ENCODE peak calls at places on chromosomes 12 and 14, in six cellular contexts. F is heart left ventricle, P is PC-9, R is fibroblast of the aortic adventitia, H is left ventricle myocardium inferior, Z is AG04449. U is an unnamed sample.

GRCh38 chr14:103314496-103315277 is 19.4 kb upstream of the EIF5 start:
- DNase-seq in R (no peak), F (no peak), P (no peak), Z (no peak), H (no peak), U (no peak)

GRCh38 chr12:107632246-107632645 is 53.4 kb upstream of the PWP1 start:
- DNase-seq in P (no peak), R (peak; percentile 20), F (no peak), H (no peak), Z (no peak), U (no peak)

GRCh38 chr12:95393191-95393790 is 80.7 kb upstream of the METAP2 start:
- DNase-seq in H (no peak), Z (no peak), R (no peak), P (no peak), F (no peak), U (no peak)

GRCh38 chr12:104454997-104455396 is 1.8 kb upstream of the CHST11 start:
- DNase-seq in Z (peak; percentile 10), R (peak; percentile 62), H (no peak), P (peak; percentile 86), F (no peak), U (no peak)

GRCh38 chr14:105410642-105411016 is 9.0 kb upstream of the MTA1 start:
- DNase-seq in H (no peak), R (no peak), P (no peak), Z (no peak), F (peak; percentile 9), U (no peak)

GRCh38 chr14:35875296-35875695 is 49.2 kb downstream of the BRMS1L start:
- DNase-seq in H (no peak), R (peak; percentile 29), Z (no peak), P (no peak), F (no peak), U (no peak)

GRCh38 chr14:73796881-73797539 is 54.6 kb upstream of the PTGR2 start:
- DNase-seq in P (no peak), Z (no peak), F (no peak), H (no peak), R (peak; percentile 26), U (no peak)

GRCh38 chr12:65881965-65882413 is 57.7 kb downstream of the HMGA2 start:
- DNase-seq in P (no peak), Z (no peak), R (peak; percentile 96), F (peak; percentile 88), H (peak; percentile 83), U (peak; percentile 78)

GRCh38 chr12:90515199-90516175 is 439.5 kb downstream of the CCER1 start:
- DNase-seq in H (no peak), Z (peak; percentile 7), P (no peak), F (no peak), R (peak; percentile 50), U (no peak)

GRCh38 chr14:79328863-79329262 is 882.4 kb downstream of the DIO2 start:
- DNase-seq in R (no peak), Z (no peak), H (no peak), F (no peak), P (no peak), U (no peak)

GRCh38 chr12:6229823-6230222 is 29.6 kb downstream of the CD9 start:
- DNase-seq in R (peak; percentile 94), H (peak; percentile 54), F (peak; percentile 71), Z (no peak), P (peak; percentile 66), U (peak; percentile 81)

GRCh38 chr14:65211341-65211987 is 109.1 kb upstream of the MAX start:
- DNase-seq in Z (no peak), P (peak; percentile 83), F (no peak), H (no peak), R (peak; percentile 83), U (no peak)

GRCh38 chr12:11827096-11827841 is 177.8 kb downstream of the ETV6 start:
- DNase-seq in F (peak; percentile 43), P (no peak), Z (no peak), H (no peak), R (no peak), U (peak; percentile 44)

GRCh38 chr14:23285530-23286019 is 357 bp downstream of the HOMEZ start:
- DNase-seq in Z (no peak), P (no peak), H (no peak), R (no peak), F (no peak), U (no peak)

GRCh38 chr14:51609251-51609986 is 42.3 kb upstream of the FRMD6 start:
- DNase-seq in P (no peak), R (no peak), Z (no peak), H (no peak), F (no peak), U (no peak)

GRCh38 chr12:111705672-111706071 is 19.8 kb downstream of the ACAD10 start:
- DNase-seq in F (no peak), Z (no peak), R (no peak), H (no peak), P (no peak), U (no peak)

GRCh38 chr12:1806301-1807106 is 13.9 kb upstream of the LRTM2 start:
- DNase-seq in P (no peak), F (peak; percentile 48), H (peak; percentile 7), R (peak; percentile 67), Z (no peak), U (peak; percentile 21)